ENCODE peak calls at places on chromosomes 3 and 15, in eight cellular contexts. V is body of pancreas; C is SJSA1; J is upper lobe of right lung; K is hepatocyte; A is endothelial cell of umbilical vein; S is effector memory CD4-positive, alpha-beta T cell; O is esophagus muscularis mucosa. H is an unnamed sample.

GRCh38 chr15:79233236-79233635 is 49.3 kb upstream of the ANKRD34C start:
- DNase-seq in K (no peak), A (no peak), J (no peak), S (no peak), V (no peak), O (no peak), C (no peak), H (no peak)

GRCh38 chr15:65787260-65787659 is 4.8 kb downstream of the DENND4A start:
- DNase-seq in O (no peak), V (no peak), K (no peak), A (no peak), S (no peak), J (no peak), C (no peak), H (no peak)

GRCh38 chr3:193148678-193149473 is 92.1 kb upstream of the PLAAT1 start:
- DNase-seq in K (no peak), J (no peak), O (no peak), C (no peak), V (no peak), A (no peak), S (no peak), H (no peak)

GRCh38 chr3:95240395-95240794 is 1177.5 kb downstream of the NSUN3 start:
- DNase-seq in K (no peak), C (no peak), S (no peak), J (no peak), V (no peak), O (no peak), A (no peak), H (no peak)

GRCh38 chr15:28023422-28023821 is 75.7 kb downstream of the OCA2 start:
- DNase-seq in V (no peak), K (no peak), C (no peak), O (peak; percentile 85), J (no peak), S (no peak), A (no peak), H (no peak)

GRCh38 chr3:194069421-194070219 is 66.3 kb upstream of the HES1 start:
- DNase-seq in J (no peak), A (peak; percentile 27), K (no peak), S (no peak), V (no peak), O (no peak), C (no peak), H (no peak)

GRCh38 chr3:36707623-36708409 is 56.5 kb downstream of the DCLK3 start:
- DNase-seq in C (no peak), V (no peak), K (no peak), J (no peak), S (no peak), O (no peak), A (no peak), H (no peak)

GRCh38 chr15:88440021-88440420 is 27.2 kb downstream of the MRPL46 start:
- DNase-seq in V (no peak), S (no peak), C (no peak), J (no peak), O (peak; percentile 42), K (no peak), A (peak; percentile 8), H (no peak)

GRCh38 chr15:51935466-51936118 is 36.0 kb downstream of the LEO1 start:
- DNase-seq in S (no peak), V (no peak), C (no peak), O (no peak), J (no peak), K (no peak), A (no peak), H (no peak)

GRCh38 chr3:129013491-129013891 is 12.4 kb downstream of the EFCC1 start:
- DNase-seq in A (no peak), V (no peak), J (no peak), K (no peak), S (no peak), C (no peak), O (no peak), H (no peak)

GRCh38 chr3:15476378-15476777 is 45.1 kb downstream of the COLQ start:
- DNase-seq in C (no peak), O (no peak), K (peak; percentile 21), J (no peak), S (no peak), A (no peak), V (no peak), H (no peak)

GRCh38 chr3:128806588-128806987 is 72.8 kb upstream of the ACAD9 start:
- DNase-seq in A (no peak), S (no peak), K (no peak), J (no peak), O (no peak), C (no peak), V (no peak), H (no peak)

GRCh38 chr3:138833908-138834358 is 795 bp downstream of the PIK3CB start:
- DNase-seq in V (peak; percentile 21), J (no peak), C (no peak), O (no peak), A (peak; percentile 48), K (no peak), S (peak; percentile 2), H (no peak)

GRCh38 chr3:15505412-15506165 is 15.9 kb downstream of the COLQ start:
- DNase-seq in V (no peak), J (no peak), S (no peak), C (no peak), K (no peak), A (no peak), O (no peak), H (no peak)

GRCh38 chr3:69368129-69368741 is 17.7 kb downstream of the FRMD4B start:
- DNase-seq in C (no peak), V (no peak), O (no peak), J (no peak), A (peak; percentile 25), S (no peak), K (no peak), H (no peak)

GRCh38 chr15:74176262-74177208 is 3.0 kb downstream of the ISLR start:
- DNase-seq in O (no peak), C (no peak), K (no peak), A (no peak), J (peak; percentile 46), S (no peak), V (no peak), H (no peak)

GRCh38 chr3:54822206-54822605 is 105.7 kb downstream of the LRTM1 start:
- DNase-seq in O (no peak), A (no peak), C (no peak), V (peak; percentile 18), K (peak; percentile 35), S (no peak), J (no peak), H (no peak)

GRCh38 chr3:176971613-176972174 is 225.6 kb downstream of the TBL1XR1 start:
- DNase-seq in S (no peak), O (no peak), K (no peak), A (no peak), V (no peak), C (no peak), J (no peak), H (no peak)

GRCh38 chr3:32954506-32954905 is 3.1 kb downstream of the CCR4 start:
- DNase-seq in O (no peak), J (no peak), A (no peak), S (no peak), V (no peak), C (no peak), K (no peak), H (no peak)

DNA sequence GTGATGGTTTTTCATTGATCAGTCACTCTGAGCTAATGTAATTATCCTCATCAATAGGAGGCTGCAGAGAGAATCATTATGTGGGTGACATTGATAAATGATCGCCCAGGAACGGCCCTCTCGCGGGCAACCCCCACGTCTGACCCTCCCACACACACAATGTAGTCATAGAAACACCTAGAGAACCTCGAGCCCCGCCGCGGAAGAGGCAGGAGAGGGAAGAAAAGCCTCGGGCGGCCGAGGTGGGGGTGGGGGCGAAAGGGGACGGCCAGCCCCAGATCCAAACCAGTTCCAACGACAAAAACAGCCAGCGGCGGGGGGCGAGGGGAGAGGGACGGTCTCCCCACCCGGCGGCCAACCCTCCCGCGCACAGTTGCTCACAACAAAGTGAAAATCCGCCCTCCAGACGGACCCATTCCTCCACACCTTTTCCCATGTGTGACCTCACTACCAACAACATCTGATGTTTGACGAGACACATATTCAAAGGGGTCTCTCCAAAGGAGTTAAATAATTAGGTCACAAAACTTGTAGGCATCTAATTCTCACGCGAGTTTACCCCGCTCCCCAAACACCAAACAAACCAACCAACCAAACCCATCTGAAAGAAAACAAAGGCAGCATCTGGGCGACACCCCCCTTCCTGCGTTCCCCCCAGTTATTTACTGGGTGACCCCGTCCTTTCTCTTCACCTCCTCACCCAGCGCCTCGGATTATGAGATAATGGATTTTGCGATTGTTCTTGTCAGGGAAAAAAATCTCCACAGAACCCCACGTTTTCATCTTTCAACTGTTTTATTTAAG is 212.9 kb downstream of the MEIS2 start:
- DNase-seq in O (no peak), A (no peak), S (no peak), V (peak; percentile 22), C (no peak), K (peak; percentile 30), J (no peak), H (no peak)
- H3K4me1 ChIP-seq in O (peaks cover 7% of the 10 kb centered on the region), A (peaks cover 11% of the 10 kb centered on the region), S (no peaks in the 10 kb centered on the region), V (peaks cover 14% of the 10 kb centered on the region), C (no peaks in the 10 kb centered on the region), K (no peaks in the 10 kb centered on the region), J (no peaks in the 10 kb centered on the region), H (peaks cover 4% of the 10 kb centered on the region)

DNA sequence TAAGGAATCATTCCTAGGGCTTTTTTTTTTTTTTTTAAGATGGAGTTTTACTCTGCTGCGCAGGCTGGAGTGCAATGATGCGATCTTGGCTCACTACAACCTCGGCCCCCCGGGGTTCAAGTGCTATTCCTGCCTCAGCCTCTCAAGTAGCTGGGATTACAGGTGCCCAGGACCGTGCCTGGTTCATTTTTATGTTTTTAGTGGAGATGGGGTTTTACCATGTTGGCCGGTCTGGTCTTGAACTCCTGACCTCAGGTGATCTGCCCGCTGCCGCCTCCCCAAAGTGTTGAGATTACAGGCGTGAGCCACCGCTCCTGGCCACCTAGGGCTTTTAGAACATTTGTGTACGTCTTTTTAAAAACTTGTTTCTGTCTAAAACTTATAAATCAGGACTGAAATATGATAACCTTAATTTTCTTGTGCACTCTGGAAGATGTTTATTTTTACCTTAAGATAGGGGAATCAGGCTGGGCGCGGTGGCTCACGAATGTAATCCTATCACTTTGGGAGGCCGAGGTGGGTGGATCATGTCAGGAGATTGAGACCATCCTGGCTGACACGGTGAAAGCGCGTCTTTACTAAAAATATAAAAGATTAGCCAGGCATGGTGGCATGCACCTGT is 21.8 kb downstream of the PIAS1 start:
- DNase-seq in C (no peak), V (no peak), A (no peak), K (no peak), S (no peak), O (no peak), J (no peak), H (no peak)
- H3K4me1 ChIP-seq in C (no peaks in the 10 kb centered on the region), V (peaks cover 22% of the 10 kb centered on the region), A (peaks cover 2% of the 10 kb centered on the region), K (peaks cover 15% of the 10 kb centered on the region), S (peaks cover 12% of the 10 kb centered on the region), O (peaks cover 15% of the 10 kb centered on the region), J (peaks cover 22% of the 10 kb centered on the region), H (peaks cover 11% of the 10 kb centered on the region)

DNA sequence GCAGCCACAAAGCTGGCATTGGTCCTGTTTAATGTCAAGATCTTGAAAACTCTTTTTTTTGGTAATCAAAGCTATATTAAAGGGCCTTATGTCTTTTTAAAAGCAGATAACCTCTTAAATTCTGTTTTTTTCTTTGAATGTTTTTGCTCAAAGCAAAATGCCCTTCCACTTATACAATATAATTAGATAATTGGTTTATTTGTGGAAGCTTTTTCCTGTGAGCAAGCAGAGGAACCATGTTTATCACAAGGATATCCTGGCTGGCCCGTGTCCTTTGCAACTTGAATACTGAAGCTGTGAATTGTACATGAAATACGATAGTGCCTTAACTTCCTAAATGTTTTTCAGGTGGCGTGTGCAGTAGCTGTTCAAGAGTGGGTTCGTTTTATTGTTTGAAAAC is 2.6 kb downstream of the ST3GAL6 start:
- DNase-seq in C (no peak), K (no peak), J (no peak), A (peak; percentile 94), V (no peak), S (no peak), O (no peak), H (no peak)
- H3K4me1 ChIP-seq in C (no peaks in the 10 kb centered on the region), K (no peaks in the 10 kb centered on the region), J (peaks cover 50% of the 10 kb centered on the region), A (peaks cover 72% of the 10 kb centered on the region), V (peaks cover 17% of the 10 kb centered on the region), S (no peaks in the 10 kb centered on the region), O (peaks cover 59% of the 10 kb centered on the region), H (no peaks in the 10 kb centered on the region)

GRCh38 chr3:64214697-64215018 is 10.6 kb downstream of the PRICKLE2 start:
- DNase-seq in C (no peak), O (peak; percentile 92), K (peak; percentile 38), J (no peak), V (no peak), A (no peak), S (no peak), H (no peak)
- H3K4me1 ChIP-seq in C (peaks cover 33% of the 10 kb centered on the region), O (peaks cover 67% of the 10 kb centered on the region), K (peaks cover 38% of the 10 kb centered on the region), J (peaks cover 45% of the 10 kb centered on the region), V (peaks cover 9% of the 10 kb centered on the region), A (peaks cover 31% of the 10 kb centered on the region), S (no peaks in the 10 kb centered on the region), H (no peaks in the 10 kb centered on the region)